ENCODE peak calls at places on chromosomes 6 and 20, in six cellular contexts. R, V, A, S, T and W are unnamed samples.

GRCh38 chr6:153312633-153313032 is 181.6 kb upstream of the RGS17 start:
- DNase-seq in R (peak; percentile 35), V (no peak), A (peak; percentile 48), S (peak; percentile 55), T (peak; percentile 67), W (no peak)

GRCh38 chr6:116036075-116036773 is 24.5 kb downstream of the FRK start:
- DNase-seq in R (no peak), V (no peak), A (no peak), S (no peak), T (no peak), W (peak; percentile 21)

GRCh38 chr6:156420172-156420993 is 356.8 kb upstream of the ARID1B start:
- DNase-seq in R (peak; percentile 35), V (no peak), A (no peak), S (no peak), T (no peak), W (no peak)

GRCh38 chr20:41631826-41632225 is 13.6 kb upstream of the CHD6 start:
- DNase-seq in R (peak; percentile 35), V (no peak), A (no peak), S (no peak), T (no peak), W (no peak)

GRCh38 chr6:112503210-112503609 is 156.1 kb downstream of the RFPL4B start:
- DNase-seq in R (no peak), V (peak; percentile 78), A (no peak), S (no peak), T (peak; percentile 15), W (no peak)

GRCh38 chr6:31898200-31899011 is 908 bp upstream of the EHMT2 start:
- DNase-seq in R (peak; percentile 35), V (peak; percentile 23), A (peak; percentile 55), S (peak; percentile 54), T (peak; percentile 50), W (no peak)

GRCh38 chr6:82419088-82419720 is 55.6 kb downstream of the TPBG start:
- DNase-seq in R (no peak), V (no peak), A (no peak), S (no peak), T (no peak), W (no peak)

GRCh38 chr6:139846538-139847321 is 472.3 kb upstream of the CITED2 start:
- DNase-seq in R (no peak), V (no peak), A (no peak), S (peak; percentile 41), T (no peak), W (no peak)

GRCh38 chr6:108838101-108838717 is 10.0 kb upstream of the ARMC2 start:
- DNase-seq in R (peak; percentile 6), V (peak; percentile 43), A (peak; percentile 83), S (peak; percentile 95), T (peak; percentile 24), W (no peak)

GRCh38 chr20:46965477-46965876 is 70.8 kb downstream of the EYA2 start:
- DNase-seq in R (no peak), V (no peak), A (no peak), S (no peak), T (no peak), W (no peak)

GRCh38 chr6:128029841-128030240 is 129.0 kb upstream of the THEMIS start:
- DNase-seq in R (no peak), V (no peak), A (no peak), S (no peak), T (no peak), W (no peak)

GRCh38 chr6:1312193-1312443 is 220 bp downstream of the FOXQ1 start:
- DNase-seq in R (no peak), V (no peak), A (no peak), S (no peak), T (peak; percentile 36), W (no peak)

GRCh38 chr6:142400495-142400894 is 98.7 kb downstream of the ADGRG6 start:
- DNase-seq in R (peak; percentile 79), V (no peak), A (no peak), S (no peak), T (peak; percentile 79), W (peak; percentile 13)

GRCh38 chr20:11790047-11790446 is 127.6 kb upstream of the BTBD3 start:
- DNase-seq in R (no peak), V (no peak), A (no peak), S (no peak), T (no peak), W (no peak)

GRCh38 chr6:166172546-166172945 is 4.9 kb upstream of the TBXT start:
- DNase-seq in R (no peak), V (no peak), A (no peak), S (no peak), T (no peak), W (no peak)

GRCh38 chr6:164108869-164109769 is 694.6 kb downstream of the QKI start:
- DNase-seq in R (no peak), V (no peak), A (no peak), S (no peak), T (peak; percentile 63), W (peak; percentile 86)

GRCh38 chr20:46151936-46152335 is 33.8 kb downstream of the CD40 start:
- DNase-seq in R (no peak), V (no peak), A (peak; percentile 82), S (peak; percentile 65), T (no peak), W (peak; percentile 43)

GRCh38 chr20:59148713-59149493 is 14.7 kb upstream of the ZNF831 start:
- DNase-seq in R (no peak), V (no peak), A (no peak), S (no peak), T (no peak), W (no peak)

GRCh38 chr6:53230775-53231467 is 82.3 kb upstream of the GCM1 start:
- DNase-seq in R (no peak), V (no peak), A (no peak), S (no peak), T (no peak), W (no peak)

GRCh38 chr6:156808287-156808686 is 31.1 kb downstream of the ARID1B start:
- DNase-seq in R (peak; percentile 13), V (no peak), A (no peak), S (no peak), T (no peak), W (no peak)

DNA sequence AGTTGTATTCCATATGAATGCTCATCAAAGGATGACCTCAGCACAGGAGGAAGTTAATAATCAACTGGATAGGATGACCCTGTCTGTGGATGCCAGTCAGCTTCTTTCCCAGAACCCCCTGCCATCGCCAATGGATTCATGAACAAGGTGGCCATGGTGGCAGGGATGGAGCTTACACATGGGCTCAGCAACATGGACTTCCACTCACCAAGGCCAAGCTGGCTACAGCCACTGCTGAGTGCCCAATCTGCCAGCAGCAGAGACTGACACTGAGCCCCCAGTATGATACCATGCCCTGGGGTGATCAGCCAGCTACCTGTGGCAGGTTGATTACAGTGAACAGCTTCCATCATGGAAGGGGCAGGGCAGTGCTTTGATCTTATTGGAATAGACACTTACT is 44.7 kb upstream of the VSX1 start:
- DNase-seq in R (no peak), V (no peak), A (peak; percentile 13), S (no peak), T (no peak), W (no peak)
- H4K91ac ChIP-seq in R (no peak overlapping the region), V (no peak overlapping the region), A (no peak overlapping the region), S (no peak overlapping the region), T (no peak overlapping the region), W (no peak overlapping the region)

GRCh38 chr20:37425103-37425625 is 79.2 kb downstream of the SRC start:
- DNase-seq in R (no peak), V (no peak), A (no peak), S (no peak), T (no peak), W (no peak)
- H2BK5ac ChIP-seq in R (no peak overlapping the region), V (no peak overlapping the region), A (no peak overlapping the region), S (no peak overlapping the region), T (no peak overlapping the region), W (no peak overlapping the region)

GRCh38 chr20:38093641-38094077 is 60.1 kb downstream of the RPRD1B start:
- DNase-seq in R (no peak), V (no peak), A (no peak), S (no peak), T (no peak), W (no peak)
- H4K8ac ChIP-seq in R (no peak overlapping the region), V (no peak overlapping the region), A (no peak overlapping the region), S (no peak overlapping the region), T (no peak overlapping the region), W (no peak overlapping the region)

GRCh38 chr6:151024597-151024996 is 159.1 kb downstream of the MTHFD1L start:
- DNase-seq in R (no peak), V (no peak), A (no peak), S (no peak), T (no peak), W (no peak)

GRCh38 chr6:151027295-151027747 is 161.8 kb downstream of the MTHFD1L start:
- DNase-seq in R (no peak), V (no peak), A (no peak), S (no peak), T (no peak), W (no peak)

GRCh38 chr6:151026021-151026663 is 160.6 kb downstream of the MTHFD1L start:
- DNase-seq in R (no peak), V (no peak), A (no peak), S (no peak), T (no peak), W (no peak)

GRCh38 chr6:151023346-151023745 is 157.8 kb downstream of the MTHFD1L start:
- DNase-seq in R (no peak), V (no peak), A (no peak), S (no peak), T (no peak), W (no peak)

DNA sequence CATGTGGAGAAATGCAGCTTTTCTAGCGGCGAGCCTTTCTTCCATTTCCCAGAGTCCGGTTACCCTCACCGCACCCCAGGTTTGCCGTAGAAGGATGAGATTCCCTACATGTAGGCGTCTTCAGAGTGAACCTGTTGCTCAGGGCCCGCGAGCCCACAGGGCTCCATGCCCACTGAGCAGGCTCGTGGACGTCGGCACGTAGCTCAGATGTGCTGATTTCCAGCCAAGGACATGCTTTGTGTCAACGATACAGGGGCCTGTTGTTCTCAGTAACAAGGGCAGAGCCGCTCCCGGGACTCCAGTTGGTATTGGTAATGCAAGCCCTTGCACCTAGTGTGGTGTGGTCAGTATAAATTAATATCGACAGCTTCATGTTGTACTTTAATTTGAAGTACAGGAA is 159.6 kb downstream of the MTHFD1L start:
- DNase-seq in R (no peak), V (no peak), A (no peak), S (no peak), T (no peak), W (no peak)
- H4K91ac ChIP-seq in R (no peak overlapping the region), V (no peak overlapping the region), A (no peak overlapping the region), S (no peak overlapping the region), T (no peak overlapping the region), W (no peak overlapping the region)

GRCh38 chr6:3190779-3191178 is 33.4 kb upstream of the TUBB2A start:
- DNase-seq in R (no peak), V (no peak), A (no peak), S (no peak), T (no peak), W (no peak)

GRCh38 chr6:3195695-3196497 is 31.6 kb downstream of the TUBB2B start:
- DNase-seq in R (no peak), V (no peak), A (peak; percentile 66), S (peak; percentile 76), T (no peak), W (peak; percentile 49)

GRCh38 chr6:3194535-3195376 is 32.7 kb downstream of the TUBB2B start:
- DNase-seq in R (peak; percentile 46), V (peak; percentile 59), A (peak; percentile 62), S (peak; percentile 65), T (peak; percentile 36), W (no peak)

GRCh38 chr6:3195377-3195694 is 32.1 kb downstream of the TUBB2B start:
- DNase-seq in R (no peak), V (no peak), A (no peak), S (no peak), T (no peak), W (no peak)

GRCh38 chr6:3193102-3193837 is 34.2 kb downstream of the TUBB2B start:
- DNase-seq in R (no peak), V (no peak), A (no peak), S (peak; percentile 43), T (no peak), W (no peak)
- H2BK5ac ChIP-seq in R (no peak overlapping the region), V (no peak overlapping the region), A (peak overlapping the region; percentile 77), S (no peak overlapping the region), T (no peak overlapping the region), W (no peak overlapping the region)